ENCODE peak calls at places on chromosomes 13 and 19, in four cellular contexts. One of them, this sample, is unnamed.

GRCh38 chr19:991174-991931 is 7.2 kb downstream of the WDR18 start:
- DNase-seq in epithelial cell of esophagus: peak; percentile 74
- DNase-seq in mammary epithelial cell: no peak
- DNase-seq in occipital lobe: no peak
- DNase-seq in this sample: peak; percentile 22

GRCh38 chr13:20822406-20822805 is 48.6 kb upstream of the EEF1AKMT1 start:
- DNase-seq in epithelial cell of esophagus: no peak
- DNase-seq in mammary epithelial cell: no peak
- DNase-seq in occipital lobe: no peak
- DNase-seq in this sample: no peak

GRCh38 chr19:1177322-1178114 is 3.5 kb upstream of the SBNO2 start:
- DNase-seq in epithelial cell of esophagus: peak; percentile 97
- DNase-seq in mammary epithelial cell: peak; percentile 98
- DNase-seq in occipital lobe: no peak
- DNase-seq in this sample: peak; percentile 91

GRCh38 chr19:22331521-22331920 is 45.3 kb downstream of the ZNF729 start:
- DNase-seq in epithelial cell of esophagus: no peak
- DNase-seq in mammary epithelial cell: no peak
- DNase-seq in occipital lobe: no peak
- DNase-seq in this sample: no peak

GRCh38 chr19:5714819-5715218 is 5.1 kb downstream of the LONP1 start:
- DNase-seq in epithelial cell of esophagus: no peak
- DNase-seq in mammary epithelial cell: no peak
- DNase-seq in occipital lobe: no peak
- DNase-seq in this sample: no peak

GRCh38 chr13:99743079-99743478 is 228.5 kb downstream of the ZIC5 start:
- DNase-seq in epithelial cell of esophagus: no peak
- DNase-seq in mammary epithelial cell: no peak
- DNase-seq in occipital lobe: no peak
- DNase-seq in this sample: no peak

GRCh38 chr13:24052547-24052981 is 108.0 kb upstream of the SPATA13 start:
- DNase-seq in epithelial cell of esophagus: no peak
- DNase-seq in mammary epithelial cell: no peak
- DNase-seq in occipital lobe: no peak
- DNase-seq in this sample: no peak

GRCh38 chr19:47267350-47267759 is 7.3 kb upstream of the INAFM1 start:
- DNase-seq in epithelial cell of esophagus: no peak
- DNase-seq in mammary epithelial cell: no peak
- DNase-seq in occipital lobe: peak; percentile 69
- DNase-seq in this sample: no peak

GRCh38 chr19:18743281-18743825 is 47.8 kb downstream of the COMP start:
- DNase-seq in epithelial cell of esophagus: peak; percentile 13
- DNase-seq in mammary epithelial cell: no peak
- DNase-seq in occipital lobe: no peak
- DNase-seq in this sample: peak; percentile 60

GRCh38 chr13:48819889-48820288 is 155.8 kb upstream of the FNDC3A start:
- DNase-seq in epithelial cell of esophagus: peak; percentile 71
- DNase-seq in mammary epithelial cell: peak; percentile 46
- DNase-seq in occipital lobe: no peak
- DNase-seq in this sample: no peak

GRCh38 chr19:55672418-55672817 is 2.6 kb upstream of the EPN1 start:
- DNase-seq in epithelial cell of esophagus: no peak
- DNase-seq in mammary epithelial cell: no peak
- DNase-seq in occipital lobe: no peak
- DNase-seq in this sample: peak; percentile 80

GRCh38 chr13:112450118-112450517 is 74.0 kb downstream of the SPACA7 start:
- DNase-seq in epithelial cell of esophagus: no peak
- DNase-seq in mammary epithelial cell: no peak
- DNase-seq in occipital lobe: no peak
- DNase-seq in this sample: no peak

This sample was measured in brain microvascular endothelial cell.